ENCODE peak calls at places on chromosomes 3 and 15, in ten cellular contexts. T is PC-3; G is NCI-H526 treated with DMSO at 0.1 percent for 48 hours; F is left colon; C is CD4-positive, alpha-beta T cell; M is right cardiac atrium; H is colonic mucosa; W is cerebellum; I is stimulated activated CD4-positive, alpha-beta T cell treated with anti-CD3 and anti-CD28 coated beads, Interleukin-1b, Interleukin-23, amount 100 ng/mL, for 24 hours; B is activated CD4-positive, CD25-positive, alpha-beta regulatory T cell. L is an unnamed sample.

GRCh38 chr15:75551076-75551475 is 28.0 kb downstream of the PTPN9 start:
- DNase-seq in T (no peak), G (no peak), F (no peak), C (no peak), M (no peak), H (no peak), W (no peak), I (no peak), B (no peak), L (no peak)

GRCh38 chr3:78610462-78611125 is 1157.2 kb downstream of the ROBO1 start:
- DNase-seq in T (no peak), G (no peak), F (no peak), C (no peak), M (no peak), H (no peak), W (no peak), I (no peak), B (no peak), L (no peak)

GRCh38 chr15:66155065-66155464 is 98.5 kb downstream of the MEGF11 start:
- DNase-seq in T (no peak), G (no peak), F (no peak), C (no peak), M (no peak), H (no peak), W (no peak), I (no peak), B (no peak), L (no peak)

GRCh38 chr3:83435173-83435572 is 1523.6 kb upstream of the CADM2 start:
- DNase-seq in T (no peak), G (no peak), F (no peak), C (no peak), M (peak), H (no peak), W (no peak), I (no peak), B (no peak), L (no peak)

GRCh38 chr15:37765809-37766208 is 168.6 kb upstream of the TMCO5A start:
- DNase-seq in T (no peak), G (no peak), F (peak), C (no peak), M (no peak), H (peak), W (no peak), I (no peak), B (no peak), L (no peak)

GRCh38 chr15:78969687-78970349 is 25.0 kb upstream of the CTSH start:
- DNase-seq in T (no peak), G (no peak), F (no peak), C (no peak), M (no peak), H (no peak), W (no peak), I (no peak), B (no peak), L (no peak)

GRCh38 chr15:74497584-74497983 is 36.6 kb upstream of the UBL7 start:
- DNase-seq in T (peak), G (peak), F (no peak), C (no peak), M (no peak), H (peak), W (no peak), I (no peak), B (no peak), L (no peak)

GRCh38 chr3:76859596-76859995 is 180.3 kb upstream of the ROBO2 start:
- DNase-seq in T (no peak), G (no peak), F (no peak), C (no peak), M (no peak), H (no peak), W (no peak), I (no peak), B (no peak), L (no peak)

GRCh38 chr3:190552969-190553759 is 39.3 kb downstream of the IL1RAP start:
- DNase-seq in T (no peak), G (no peak), F (no peak), C (no peak), M (no peak), H (no peak), W (no peak), I (no peak), B (no peak), L (no peak)

GRCh38 chr15:23877502-23878412 is 190.7 kb upstream of the NDN start:
- DNase-seq in T (peak), G (peak), F (peak), C (no peak), M (peak), H (peak), W (no peak), I (peak), B (no peak), L (no peak)

GRCh38 chr15:57403532-57403931 is 27.2 kb downstream of the CGNL1 start:
- DNase-seq in T (no peak), G (no peak), F (no peak), C (no peak), M (no peak), H (no peak), W (no peak), I (no peak), B (no peak), L (no peak)

GRCh38 chr3:87437765-87438164 is 161.4 kb upstream of the POU1F1 start:
- DNase-seq in T (peak), G (no peak), F (no peak), C (no peak), M (no peak), H (no peak), W (no peak), I (no peak), B (no peak), L (peak)

GRCh38 chr3:15976524-15976923 is 178.7 kb upstream of the ANKRD28 start:
- DNase-seq in T (peak), G (no peak), F (no peak), C (no peak), M (no peak), H (no peak), W (no peak), I (no peak), B (no peak), L (no peak)

GRCh38 chr3:185733980-185734724 is 90.7 kb downstream of the IGF2BP2 start:
- DNase-seq in T (peak), G (peak), F (peak), C (no peak), M (no peak), H (peak), W (peak), I (no peak), B (no peak), L (no peak)

GRCh38 chr3:119322021-119322522 is 27.9 kb downstream of the ARHGAP31 start:
- DNase-seq in T (peak), G (no peak), F (no peak), C (no peak), M (no peak), H (no peak), W (no peak), I (no peak), B (no peak), L (no peak)